ENCODE peak calls at places on chromosomes 4 and X, in ten cellular contexts. Q is adrenal gland, B is fibroblast of the aortic adventitia, F is nephron progenitor cell, P is transverse colon, T is cardiac fibroblast, K is BJ, Y is HL-60, A is left ventricle myocardium inferior, G is HFFc6. C is an unnamed sample.
A peak's percentile ranks its signal among the peaks of the same experiment; 100 is the strongest.

GRCh38 chr4:38985363-38986065 is 46.7 kb downstream of the TMEM156 start:
- DNase-seq in Y (no peak), P (no peak), T (no peak), A (no peak), Q (no peak), K (no peak), G (no peak), B (no peak), F (no peak), C (no peak)

GRCh38 chr4:142566243-142566642 is 279.9 kb downstream of the INPP4B start:
- DNase-seq in F (no peak), Q (no peak), K (no peak), Y (no peak), T (no peak), G (no peak), B (no peak), A (no peak), P (no peak), C (no peak)

GRCh38 chr4:112386051-112386450 is 88.9 kb downstream of the ALPK1 start:
- DNase-seq in B (no peak), K (no peak), G (no peak), T (no peak), Y (no peak), F (peak; percentile 44), Q (no peak), P (no peak), A (no peak), C (no peak)

GRCh38 chrX:281166-281999 is at the start of gene PLCXD1:
- DNase-seq in T (peak; percentile 48), Q (no peak), P (no peak), K (no peak), A (peak; percentile 24), B (peak; percentile 34), G (no peak), F (peak; percentile 71), Y (no peak), C (no peak)

GRCh38 chr4:112840061-112840460 is 203.1 kb downstream of the LARP7 start:
- DNase-seq in P (no peak), K (no peak), Y (no peak), G (peak; percentile 71), T (no peak), F (no peak), Q (no peak), A (no peak), B (peak; percentile 36), C (no peak)

GRCh38 chrX:96424007-96424406 is 260.6 kb upstream of the DIAPH2 start:
- DNase-seq in A (no peak), T (peak; percentile 63), Q (no peak), G (no peak), P (no peak), Y (peak; percentile 26), K (no peak), B (peak; percentile 58), F (no peak), C (no peak)

GRCh38 chr4:149999485-150000074 is 78.7 kb upstream of the DCLK2 start:
- DNase-seq in A (no peak), Q (peak; percentile 43), F (peak; percentile 15), K (no peak), G (peak; percentile 75), Y (no peak), T (peak; percentile 88), P (no peak), B (peak; percentile 89), C (peak; percentile 25)

GRCh38 chr4:147768113-147768512 is 36.2 kb downstream of the ARHGAP10 start:
- DNase-seq in A (no peak), G (peak; percentile 85), Y (peak; percentile 8), P (peak; percentile 35), T (peak; percentile 89), F (no peak), B (peak; percentile 77), K (no peak), Q (no peak), C (no peak)

GRCh38 chr4:181006509-181007290 is 1236.5 kb upstream of the TENM3 start:
- DNase-seq in T (no peak), B (peak; percentile 19), P (no peak), A (no peak), Y (no peak), Q (no peak), G (no peak), K (no peak), F (no peak), C (no peak)

GRCh38 chr4:74823194-74823593 is 28.9 kb upstream of the BTC start:
- DNase-seq in G (no peak), T (no peak), A (no peak), Y (no peak), F (no peak), K (no peak), P (no peak), Q (no peak), B (no peak), C (no peak)

GRCh38 chr4:4843651-4844291 is 15.7 kb upstream of the MSX1 start:
- DNase-seq in Y (no peak), F (no peak), Q (no peak), B (no peak), T (no peak), P (no peak), K (no peak), G (no peak), A (no peak), C (no peak)
- TF ChIP-seq CTCF in Y (no peak), F (no peak), Q (no peak), B (no peak), T (no peak), P (no peak), K (no peak), G (no peak), A (no peak), C (no peak)

GRCh38 chrX:47226531-47227333 is 6.1 kb upstream of the USP11 start:
- DNase-seq in G (no peak), F (no peak), P (no peak), T (no peak), A (no peak), Q (no peak), Y (no peak), B (no peak), K (no peak), C (no peak)

GRCh38 chrX:47229427-47229826 is 3.4 kb upstream of the USP11 start:
- DNase-seq in Y (no peak), G (no peak), A (no peak), F (no peak), K (no peak), Q (no peak), P (no peak), T (no peak), B (no peak), C (no peak)

GRCh38 chrX:47226071-47226470 is 6.7 kb upstream of the USP11 start:
- DNase-seq in T (no peak), Y (no peak), F (no peak), Q (no peak), A (no peak), G (no peak), B (no peak), P (no peak), K (no peak), C (no peak)

GRCh38 chrX:47228550-47229270 is 4.1 kb upstream of the USP11 start:
- DNase-seq in A (no peak), T (no peak), G (no peak), F (no peak), Q (no peak), P (no peak), Y (no peak), B (no peak), K (no peak), C (no peak)

DNA sequence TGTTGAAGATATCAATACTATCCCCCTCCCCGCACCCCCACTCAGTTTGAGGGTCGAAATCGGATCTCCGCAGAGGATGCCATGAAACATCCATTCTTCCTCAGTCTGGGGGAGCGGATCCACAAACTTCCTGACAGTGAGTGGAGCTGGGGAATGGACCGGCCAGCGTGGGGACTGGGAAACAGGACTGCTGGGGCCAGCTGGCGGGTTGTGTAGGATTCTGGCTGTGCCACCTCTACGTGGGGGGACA is 5.5 kb upstream of the USP11 start:
- DNase-seq in P (no peak), B (no peak), A (no peak), K (no peak), Q (no peak), Y (no peak), T (no peak), G (no peak), F (no peak), C (no peak)
- TF ChIP-seq CTCF in P (no peak), B (no peak), A (no peak), K (no peak), Q (no peak), Y (no peak), T (no peak), G (no peak), F (no peak), C (no peak)

DNA sequence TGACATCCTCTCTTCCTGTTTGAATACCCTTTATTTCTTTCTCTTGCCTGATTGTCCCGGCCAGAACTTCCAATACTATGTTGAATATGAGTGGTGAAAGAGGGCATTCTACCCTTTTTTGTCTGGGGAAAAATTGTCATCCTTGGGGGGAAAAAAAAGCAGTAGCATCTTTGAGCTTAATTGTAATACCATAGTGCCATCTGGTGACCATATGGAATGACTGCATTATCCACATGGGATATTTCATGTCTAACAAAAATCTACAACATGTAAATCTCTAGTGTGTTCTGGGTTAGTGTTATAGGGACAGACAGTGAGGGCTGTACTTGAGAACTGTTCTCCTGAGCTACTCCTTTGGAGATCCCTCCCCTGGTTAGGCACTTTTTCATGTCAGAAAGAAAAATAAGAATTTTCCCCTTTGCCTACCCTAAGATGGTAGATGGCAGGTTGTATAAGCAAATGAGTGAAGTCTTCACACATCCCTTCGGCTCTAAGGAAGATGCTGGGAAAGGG is 26.0 kb downstream of the CAPN6 start:
- DNase-seq in K (no peak), G (no peak), B (peak; percentile 33), P (no peak), T (peak; percentile 0), F (no peak), A (no peak), Q (no peak), Y (no peak), C (no peak)
- TF ChIP-seq CTCF in K (peak; percentile 27), G (peak; percentile 43), B (peak; percentile 49), P (peak; percentile 20), T (peak; percentile 29), F (peak; percentile 60), A (peak; percentile 45), Q (no peak), Y (peak; percentile 19), C (no peak)

GRCh38 chrX:145826466-145826865 is 8.8 kb downstream of the SLITRK2 start:
- DNase-seq in Q (no peak), F (no peak), G (no peak), A (no peak), B (no peak), K (no peak), T (no peak), P (no peak), Y (no peak), C (no peak)

GRCh38 chrX:145821291-145821897 is 3.8 kb downstream of the SLITRK2 start:
- DNase-seq in G (no peak), A (no peak), T (no peak), Y (no peak), P (no peak), Q (no peak), K (no peak), B (no peak), F (peak; percentile 72), C (no peak)

GRCh38 chrX:145821898-145822567 is 4.4 kb downstream of the SLITRK2 start:
- DNase-seq in Y (no peak), T (no peak), Q (no peak), A (no peak), G (no peak), P (no peak), B (no peak), F (no peak), K (no peak), C (no peak)

GRCh38 chrX:145823132-145823531 is 5.5 kb downstream of the SLITRK2 start:
- DNase-seq in A (no peak), B (no peak), G (no peak), Y (no peak), P (no peak), Q (no peak), T (no peak), F (no peak), K (no peak), C (no peak)

GRCh38 chrX:145825896-145826295 is 8.3 kb downstream of the SLITRK2 start:
- DNase-seq in Q (peak; percentile 27), P (no peak), B (no peak), A (no peak), T (peak; percentile 1), K (no peak), G (no peak), F (no peak), Y (no peak), C (peak; percentile 4)
- TF ChIP-seq CTCF in Q (no peak), P (no peak), B (no peak), A (peak; percentile 41), T (no peak), K (no peak), G (peak; percentile 46), F (peak; percentile 29), Y (no peak), C (no peak)